ENCODE peak calls at places on chromosomes 13 and 19, in nine cellular contexts. D, H, J, L, W, P, G, N and X are unnamed samples. For H3K4me1 and H3K36me3, the result is how much of the 10 kb centered on the place peaks cover.

GRCh38 chr13:27973291-27973690 is 4.2 kb upstream of the CDX2 start:
- DNase-seq in N (no peak), J (no peak), P (no peak), D (no peak), H (no peak), G (no peak), L (no peak), W (no peak), X (no peak)

GRCh38 chr19:6501740-6502648 is at the start of gene TUBB4A:
- DNase-seq in W (no peak), N (peak), J (peak), D (no peak), L (peak), H (peak), P (peak), G (peak), X (no peak)

GRCh38 chr19:41637484-41637883 is 10.6 kb upstream of the CEACAM4 start:
- DNase-seq in L (no peak), D (no peak), W (no peak), H (no peak), P (no peak), J (no peak), G (no peak), N (no peak), X (no peak)

GRCh38 chr13:20231839-20232555 is at the start of gene GJB6:
- DNase-seq in P (no peak), W (peak), D (no peak), G (no peak), L (peak), H (peak), J (no peak), N (no peak), X (peak)

GRCh38 chr19:21463449-21464105 is 41.8 kb upstream of the ZNF429 start:
- DNase-seq in N (peak), W (no peak), G (no peak), D (peak), P (no peak), L (peak), J (peak), H (no peak), X (no peak)

GRCh38 chr19:41804327-41804726 is 7.9 kb downstream of the CEACAM3 start:
- DNase-seq in G (no peak), H (no peak), J (no peak), W (no peak), D (no peak), L (no peak), N (no peak), P (no peak), X (no peak)

GRCh38 chr19:51549533-51550324 is 18.3 kb upstream of the SIGLEC6 start:
- DNase-seq in L (no peak), N (no peak), P (no peak), J (no peak), H (no peak), W (no peak), D (no peak), G (peak), X (no peak)

GRCh38 chr13:50679321-50679720 is 164.2 kb downstream of the DLEU7 start:
- DNase-seq in L (no peak), N (no peak), J (no peak), W (peak), D (no peak), H (no peak), P (no peak), G (no peak), X (no peak)

GRCh38 chr19:12000152-12000981 is 35.1 kb downstream of the ZNF433 start:
- DNase-seq in W (peak), H (no peak), J (no peak), G (no peak), D (no peak), L (no peak), P (no peak), N (no peak), X (no peak)

GRCh38 chr13:111337206-111337605 is 16.8 kb downstream of the TEX29 start:
- DNase-seq in G (no peak), W (peak), D (no peak), H (no peak), J (no peak), L (no peak), N (no peak), P (no peak), X (no peak)

GRCh38 chr19:51467864-51468544 is 9.8 kb upstream of the SIGLEC8 start:
- DNase-seq in D (no peak), H (no peak), W (no peak), G (no peak), L (no peak), P (no peak), N (no peak), J (no peak), X (no peak)

GRCh38 chr13:19587635-19588300 is 26.4 kb upstream of the TPTE2 start:
- DNase-seq in D (no peak), P (peak), N (peak), J (no peak), G (no peak), W (peak), H (peak), L (peak), X (peak)

GRCh38 chr13:46202956-46203355 is 8.8 kb upstream of the LRRC63 start:
- DNase-seq in N (peak), W (no peak), D (no peak), L (no peak), P (no peak), J (no peak), H (no peak), G (no peak), X (no peak)

GRCh38 chr19:2702170-2703076 is at the start of gene GNG7:
- DNase-seq in G (peak), N (peak), L (peak), P (peak), W (peak), H (peak), D (peak), J (peak), X (peak)

GRCh38 chr13:30038884-30039283 is 188.5 kb upstream of the UBL3 start:
- DNase-seq in W (peak), H (peak), N (no peak), G (no peak), J (no peak), D (no peak), L (no peak), P (peak), X (no peak)

GRCh38 chr13:36998624-36999041 is 507 bp downstream of the ALG5 start:
- DNase-seq in H (peak), G (peak), P (no peak), J (peak), N (no peak), L (peak), D (peak), W (peak), X (no peak)

GRCh38 chr19:17170538-17171297 is 44.4 kb upstream of the USE1 start:
- DNase-seq in P (no peak), J (no peak), N (peak), W (peak), L (no peak), G (no peak), H (no peak), D (no peak), X (no peak)

GRCh38 chr13:63124863-63125262 is 1709.2 kb upstream of the PCDH20 start:
- DNase-seq in W (peak), J (no peak), G (no peak), D (no peak), P (peak), N (no peak), H (no peak), L (peak), X (no peak)

GRCh38 chr13:52195052-52195837 is 35.8 kb upstream of the NEK3 start:
- DNase-seq in N (peak), G (peak), P (peak), D (peak), L (peak), W (peak), J (peak), H (no peak), X (peak)

GRCh38 chr13:73684286-73684685 is 449.9 kb downstream of the KLF12 start:
- DNase-seq in P (peak), L (no peak), N (no peak), G (no peak), H (no peak), W (no peak), J (no peak), D (no peak), X (no peak)

GRCh38 chr19:17770613-17771012 is 19.3 kb downstream of the FCHO1 start:
- DNase-seq in P (no peak), N (no peak), D (no peak), W (no peak), G (no peak), L (no peak), J (no peak), H (no peak), X (no peak)

GRCh38 chr19:19615086-19615485 is 3.4 kb downstream of the PBX4 start:
- DNase-seq in L (no peak), D (no peak), H (no peak), P (no peak), W (peak), G (no peak), J (no peak), N (no peak), X (no peak)

GRCh38 chr13:58827904-58828303 is 1196.4 kb downstream of the PCDH17 start:
- DNase-seq in W (no peak), H (no peak), D (no peak), N (no peak), P (no peak), L (no peak), G (no peak), J (no peak), X (no peak)

GRCh38 chr19:44611812-44612295 is 1.5 kb upstream of the IGSF23 start:
- DNase-seq in J (no peak), P (no peak), N (no peak), H (no peak), D (peak), L (no peak), W (no peak), G (peak), X (no peak)

GRCh38 chr13:64332048-64332447 is 2898.1 kb downstream of the PCDH9 start:
- DNase-seq in W (no peak), H (no peak), G (no peak), L (peak), N (no peak), D (no peak), P (no peak), J (no peak), X (no peak)

GRCh38 chr19:4969292-4969771 is 419 bp downstream of the KDM4B start:
- DNase-seq in D (no peak), N (no peak), P (no peak), W (no peak), J (no peak), H (no peak), L (no peak), G (no peak), X (no peak)

GRCh38 chr13:41668130-41668757 is 210.9 kb downstream of the RGCC start:
- DNase-seq in J (no peak), P (peak), N (peak), L (peak), D (no peak), G (no peak), H (peak), W (peak), X (peak)

GRCh38 chr13:65188691-65189090 is 2041.4 kb downstream of the PCDH9 start:
- DNase-seq in P (no peak), N (no peak), H (no peak), W (no peak), L (no peak), G (no peak), J (no peak), D (no peak), X (no peak)

GRCh38 chr13:111609631-111610030 is 289.2 kb downstream of the TEX29 start:
- DNase-seq in H (no peak), W (no peak), N (no peak), L (no peak), G (no peak), P (no peak), D (no peak), J (no peak), X (no peak)

GRCh38 chr13:38381840-38382239 is 32.2 kb downstream of the UFM1 start:
- DNase-seq in G (no peak), P (no peak), L (no peak), D (no peak), W (no peak), J (no peak), N (peak), H (no peak), X (no peak)

GRCh38 chr19:54478677-54479266 is 5.7 kb upstream of the CDC42EP5 start:
- DNase-seq in D (no peak), J (no peak), G (no peak), L (peak), N (no peak), H (peak), W (peak), P (peak), X (no peak)

GRCh38 chr19:35123573-35123972 is 8.0 kb downstream of the FXYD3 start:
- DNase-seq in L (no peak), P (no peak), G (no peak), D (no peak), N (peak), H (no peak), W (peak), J (no peak), X (no peak)

GRCh38 chr13:71977028-71977427 is 110.0 kb upstream of the DACH1 start:
- DNase-seq in N (no peak), J (no peak), P (no peak), W (no peak), H (no peak), G (no peak), L (no peak), D (no peak), X (no peak)

GRCh38 chr13:33761744-33762143 is 56.2 kb upstream of the RFC3 start:
- DNase-seq in H (peak), P (peak), N (peak), G (no peak), J (no peak), L (peak), W (peak), D (no peak), X (no peak)

GRCh38 chr19:2806736-2807378 is 12.8 kb upstream of the ZNF554 start:
- DNase-seq in L (peak), P (no peak), W (no peak), D (no peak), N (no peak), G (peak), H (no peak), J (no peak), X (no peak)

GRCh38 chr13:87255394-87255793 is 415.8 kb upstream of the SLITRK5 start:
- DNase-seq in D (no peak), H (no peak), J (no peak), N (no peak), L (no peak), P (no peak), G (no peak), W (no peak), X (no peak)

DNA sequence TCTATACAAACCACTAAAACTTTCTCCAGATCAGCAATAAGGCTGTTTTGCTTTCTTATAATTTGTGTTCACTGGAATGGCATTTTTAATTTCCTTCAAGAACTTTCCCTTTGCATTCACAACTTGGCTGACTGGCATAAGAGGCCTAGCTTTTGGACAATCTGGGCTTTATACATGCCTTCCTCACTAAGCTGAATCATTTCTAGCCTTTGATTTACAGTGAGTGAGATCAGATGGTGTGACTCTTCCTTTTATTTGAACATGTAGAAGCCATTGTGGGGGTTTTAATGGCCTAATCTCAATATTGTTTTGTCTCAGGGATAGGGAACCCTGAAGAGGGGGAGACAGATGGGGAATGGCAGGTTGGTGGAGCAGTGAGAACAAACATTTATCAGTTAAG is 82.7 kb downstream of the FOXO1 start:
- DNase-seq in J (no peak), W (no peak), N (no peak), L (no peak), H (no peak), G (no peak), D (no peak), P (no peak), X (no peak)
- H3K4me1 ChIP-seq in J (under half), W (under half), N (under half), L (under half), H (under half), G (under half), D (half or more), P (under half), X (under half)

GRCh38 chr19:32594021-32594420 is 13.0 kb downstream of the PDCD5 start:
- DNase-seq in L (no peak), G (no peak), W (no peak), H (no peak), D (no peak), N (no peak), J (no peak), P (no peak), X (no peak)

GRCh38 chr19:32598022-32598421 is 17.0 kb downstream of the PDCD5 start:
- DNase-seq in D (no peak), W (no peak), J (no peak), G (no peak), P (no peak), N (no peak), H (no peak), L (no peak), X (no peak)

GRCh38 chr19:32599258-32599657 is 18.3 kb downstream of the PDCD5 start:
- DNase-seq in H (no peak), N (no peak), G (no peak), W (no peak), J (no peak), D (no peak), L (no peak), P (no peak), X (no peak)

GRCh38 chr19:32599736-32600157 is 18.8 kb downstream of the PDCD5 start:
- DNase-seq in L (peak), H (peak), W (peak), N (peak), P (peak), D (no peak), J (no peak), G (no peak), X (peak)

DNA sequence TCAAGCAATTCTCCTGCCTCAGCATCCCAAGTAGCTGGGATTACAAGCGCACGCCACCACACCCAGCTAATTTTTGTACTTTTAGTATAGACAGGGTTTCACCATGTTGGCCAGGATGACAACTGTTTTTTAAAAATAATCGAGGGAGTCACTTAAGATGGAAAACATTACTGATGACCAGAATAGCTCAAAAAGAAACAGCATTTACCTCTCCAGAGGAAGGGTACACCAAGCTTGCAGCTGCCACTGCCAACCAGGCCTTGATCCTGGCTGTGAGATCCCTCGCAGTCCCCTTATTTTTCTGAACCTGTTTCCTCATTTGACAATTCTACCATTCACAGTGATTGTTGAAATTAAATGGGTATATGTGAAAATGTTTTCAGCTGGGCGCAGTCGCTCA is 14.5 kb downstream of the PDCD5 start:
- DNase-seq in H (no peak), G (no peak), J (no peak), W (no peak), N (no peak), P (no peak), L (no peak), D (no peak), X (no peak)
- H3K36me3 ChIP-seq in H (half or more), G (half or more), J (under half), W (half or more), N (under half), P (under half), L (half or more), D (half or more), X (under half)

GRCh38 chr13:39498471-39499114 is 104.4 kb downstream of the LHFPL6 start:
- DNase-seq in H (no peak), G (no peak), P (no peak), L (no peak), W (no peak), N (no peak), D (no peak), J (no peak), X (no peak)

GRCh38 chr13:39490136-39490535 is 112.9 kb downstream of the LHFPL6 start:
- DNase-seq in J (no peak), D (no peak), W (no peak), N (no peak), G (no peak), H (peak), L (no peak), P (no peak), X (no peak)

GRCh38 chr13:39496487-39496998 is 106.5 kb downstream of the LHFPL6 start:
- DNase-seq in P (peak), W (no peak), N (no peak), J (no peak), G (no peak), D (no peak), L (no peak), H (no peak), X (no peak)

GRCh38 chr13:39499580-39499979 is 103.4 kb downstream of the LHFPL6 start:
- DNase-seq in W (no peak), G (no peak), P (no peak), H (no peak), L (no peak), J (no peak), D (no peak), N (no peak), X (no peak)

DNA sequence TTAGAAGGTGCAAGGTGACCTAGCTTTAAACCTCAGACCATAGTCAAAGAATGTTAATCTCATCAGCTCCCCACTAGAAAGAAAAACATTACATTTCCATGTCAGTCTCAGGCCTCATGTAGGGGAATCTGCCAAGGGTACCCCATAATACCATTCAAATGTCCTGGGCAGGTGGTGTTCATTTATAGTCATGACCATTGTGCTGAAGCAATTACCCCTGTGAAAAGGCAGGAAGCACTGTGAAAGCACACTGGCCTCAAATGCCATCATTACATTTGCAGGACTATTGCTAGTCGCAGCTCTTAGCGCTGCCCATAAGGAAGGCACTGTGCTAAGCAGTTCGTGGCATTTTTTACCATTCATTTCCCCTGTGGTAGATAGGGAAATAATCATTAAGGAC is 109.0 kb downstream of the LHFPL6 start:
- DNase-seq in H (no peak), D (no peak), L (no peak), P (no peak), W (no peak), J (no peak), N (no peak), G (no peak), X (no peak)
- H3K4me1 ChIP-seq in H (half or more), D (under half), L (under half), P (half or more), W (under half), J (under half), N (under half), G (under half), X (under half)

GRCh38 chr19:805600-806550 is 8.6 kb downstream of the PTBP1 start:
- DNase-seq in H (no peak), D (peak), N (no peak), J (no peak), G (peak), L (peak), W (no peak), P (peak), X (no peak)
- H3K36me3 ChIP-seq in H (half or more), D (half or more), N (half or more), J (half or more), G (half or more), L (under half), W (under half), P (half or more), X (half or more)

GRCh38 chr13:49248433-49249002 is 793 bp downstream of the CDADC1 start:
- DNase-seq in N (no peak), J (no peak), W (peak), L (peak), H (no peak), D (peak), G (no peak), P (peak), X (peak)

GRCh38 chr13:49258097-49258796 is 10.5 kb downstream of the CDADC1 start:
- DNase-seq in D (no peak), N (no peak), H (no peak), J (no peak), P (no peak), W (no peak), L (no peak), G (no peak), X (no peak)

GRCh38 chr13:49253310-49253709 is 5.6 kb downstream of the CDADC1 start:
- DNase-seq in D (no peak), G (no peak), N (no peak), W (no peak), J (no peak), L (no peak), H (no peak), P (no peak), X (no peak)

GRCh38 chr13:49256841-49257240 is 9.1 kb downstream of the CDADC1 start:
- DNase-seq in L (no peak), N (no peak), H (no peak), W (peak), P (no peak), G (no peak), D (no peak), J (no peak), X (no peak)

GRCh38 chr13:49253997-49254396 is 6.3 kb downstream of the CDADC1 start:
- DNase-seq in G (no peak), N (no peak), J (no peak), L (no peak), H (no peak), W (no peak), P (no peak), D (no peak), X (no peak)
- H3K4me1 ChIP-seq in G (under half), N (under half), J (under half), L (under half), H (under half), W (under half), P (under half), D (under half), X (under half)